ENCODE peak calls at places on chromosomes 7 and 10, in nine cellular contexts. J, H, N, B, Q, W, F, X and L are unnamed samples.

GRCh38 chr10:115982526-115982925 is 290.5 kb downstream of the GFRA1 start:
- DNase-seq in J (no peak), H (no peak), N (no peak), B (no peak), Q (no peak), W (no peak), F (no peak), X (no peak), L (no peak)

GRCh38 chr10:8066797-8067196 is 12.3 kb downstream of the GATA3 start:
- DNase-seq in J (no peak), H (no peak), N (no peak), B (no peak), Q (no peak), W (no peak), F (no peak), X (no peak), L (no peak)

GRCh38 chr7:80902035-80902434 is 16.8 kb downstream of the SEMA3C start:
- DNase-seq in J (no peak), H (no peak), N (no peak), B (no peak), Q (no peak), W (no peak), F (no peak), X (no peak), L (no peak)

GRCh38 chr10:130491698-130492050 is 355.5 kb downstream of the GLRX3 start:
- DNase-seq in J (no peak), H (no peak), N (no peak), B (no peak), Q (no peak), W (no peak), F (no peak), X (no peak), L (no peak)

GRCh38 chr10:33815776-33816175 is 481.3 kb upstream of the NRP1 start:
- DNase-seq in J (no peak), H (no peak), N (no peak), B (no peak), Q (no peak), W (no peak), F (no peak), X (no peak), L (no peak)

GRCh38 chr7:42151309-42151708 is 85.7 kb downstream of the GLI3 start:
- DNase-seq in J (no peak), H (no peak), N (no peak), B (no peak), Q (no peak), W (no peak), F (no peak), X (no peak), L (no peak)

GRCh38 chr7:518630-519428 is 817 bp downstream of the PDGFA start:
- DNase-seq in J (no peak), H (no peak), N (peak), B (peak), Q (peak), W (peak), F (no peak), X (peak), L (no peak)

GRCh38 chr10:68561804-68562649 is 1.9 kb downstream of the TET1 start:
- DNase-seq in J (no peak), H (peak), N (peak), B (peak), Q (no peak), W (peak), F (no peak), X (peak), L (peak)

GRCh38 chr7:36391436-36392198 is 2.0 kb downstream of the ANLN start:
- DNase-seq in J (no peak), H (no peak), N (no peak), B (peak), Q (no peak), W (no peak), F (peak), X (no peak), L (no peak)

GRCh38 chr10:97539523-97540200 is 32.9 kb upstream of the ANKRD2 start:
- DNase-seq in J (no peak), H (no peak), N (peak), B (no peak), Q (peak), W (peak), F (no peak), X (peak), L (no peak)